ENCODE peak calls at places on chromosomes 5 and 9, in eight cellular contexts. C, A, S, N, Y, Q, B and O are unnamed samples.

GRCh38 chr9:94157408-94157801 is 73.1 kb downstream of the PTPDC1 start:
- DNase-seq in N (no peak), Y (no peak), S (no peak), C (no peak), Q (no peak), B (no peak), A (no peak), O (no peak)

GRCh38 chr5:67166460-67166871 is 30.1 kb downstream of the CD180 start:
- DNase-seq in N (no peak), Y (peak; percentile 70), A (peak; percentile 74), B (no peak), C (no peak), Q (peak; percentile 63), S (no peak), O (peak; percentile 70)

GRCh38 chr9:22208846-22209585 is 199.9 kb upstream of the CDKN2B start:
- DNase-seq in N (no peak), S (no peak), B (no peak), C (no peak), Q (no peak), Y (no peak), A (no peak), O (no peak)

GRCh38 chr5:180643191-180643851 is 6.1 kb downstream of the FLT4 start:
- DNase-seq in N (no peak), S (no peak), B (no peak), Q (no peak), C (no peak), Y (no peak), A (no peak), O (no peak)

GRCh38 chr5:6722015-6722414 is 8.8 kb downstream of the TENT4A start:
- DNase-seq in B (no peak), Q (no peak), S (no peak), A (no peak), N (no peak), Y (no peak), C (no peak), O (no peak)

GRCh38 chr9:95764920-95765319 is 110.6 kb upstream of the ERCC6L2 start:
- DNase-seq in Y (no peak), Q (no peak), C (no peak), B (no peak), S (no peak), N (no peak), A (no peak), O (no peak)

GRCh38 chr5:149473441-149473840 is 77.8 kb downstream of the CSNK1A1 start:
- DNase-seq in B (no peak), S (no peak), N (no peak), Q (no peak), A (no peak), Y (no peak), C (no peak), O (peak; percentile 11)

GRCh38 chr9:136960212-136960937 is 8.3 kb downstream of the LCN12 start:
- DNase-seq in Q (no peak), Y (no peak), N (no peak), B (no peak), A (peak; percentile 44), C (no peak), S (no peak), O (no peak)

GRCh38 chr5:177067491-177067890 is 19.2 kb upstream of the FGFR4 start:
- DNase-seq in Q (no peak), B (no peak), S (no peak), N (no peak), Y (no peak), C (no peak), A (no peak), O (no peak)

GRCh38 chr9:137236238-137236935 is 4.7 kb upstream of the TUBB4B start:
- DNase-seq in Y (peak; percentile 93), C (peak; percentile 92), A (peak; percentile 94), S (no peak), N (peak; percentile 87), Q (peak; percentile 93), B (peak; percentile 72), O (peak; percentile 93)

GRCh38 chr5:59174248-59174844 is 591.5 kb downstream of the RAB3C start:
- DNase-seq in S (no peak), C (no peak), Q (no peak), B (peak; percentile 25), N (peak; percentile 63), A (no peak), Y (no peak), O (no peak)

GRCh38 chr9:93053781-93054331 is 4.6 kb upstream of the SUSD3 start:
- DNase-seq in C (peak; percentile 38), Q (no peak), Y (no peak), S (no peak), N (no peak), B (no peak), A (no peak), O (no peak)

DNA sequence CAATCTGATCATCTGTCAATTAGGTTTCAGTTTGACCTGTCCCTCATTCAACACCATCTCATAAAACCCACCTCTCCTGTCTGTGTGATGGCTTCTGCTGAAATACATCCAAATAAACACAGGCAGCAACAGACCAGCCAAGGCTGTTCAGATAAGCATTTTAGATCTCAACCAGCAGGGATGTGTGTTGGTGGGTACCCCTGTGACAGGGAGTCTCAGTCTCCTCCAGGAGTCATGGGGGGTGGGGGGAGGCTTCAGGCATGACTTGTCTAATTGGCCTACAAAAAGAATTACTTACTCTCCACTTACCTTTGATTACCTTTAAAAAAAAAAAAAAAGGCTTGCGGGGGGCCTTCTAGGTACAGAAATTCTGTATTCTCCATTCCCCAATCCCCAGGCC is 65.9 kb downstream of the ROR2 start:
- DNase-seq in N (no peak), S (no peak), B (no peak), Q (no peak), A (no peak), C (no peak), Y (no peak), O (no peak)
- H3K36me3 ChIP-seq in N (no peaks in the 10 kb centered on the region), S (no peaks in the 10 kb centered on the region), B (no peaks in the 10 kb centered on the region), Q (no peaks in the 10 kb centered on the region), A (no peaks in the 10 kb centered on the region), C (no peaks in the 10 kb centered on the region), Y (peaks cover 7% of the 10 kb centered on the region), O (no peaks in the 10 kb centered on the region)

DNA sequence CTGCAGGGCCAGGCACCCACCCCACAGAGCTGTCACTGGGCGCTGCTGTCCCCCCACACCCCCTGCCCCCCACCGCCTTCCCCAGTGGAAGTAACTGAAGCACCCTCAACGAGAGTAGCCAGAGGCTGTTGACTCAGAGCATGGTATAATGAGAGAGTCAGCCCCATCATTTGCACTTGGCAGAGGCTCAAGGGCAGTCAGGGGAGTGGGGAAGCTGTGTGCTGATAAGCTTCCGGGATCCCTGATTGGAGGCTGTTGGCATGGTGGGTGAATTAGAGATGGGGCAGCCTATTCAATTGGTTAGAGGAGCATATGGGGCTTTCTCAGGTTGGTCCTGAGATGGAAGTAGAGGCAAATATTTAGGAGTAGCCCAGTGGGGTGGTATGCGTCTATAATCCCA is 77.1 kb upstream of the GOLM1 start:
- DNase-seq in Y (no peak), C (no peak), A (no peak), B (no peak), Q (no peak), N (no peak), S (no peak), O (no peak)
- TF ChIP-seq EP300 in Y (no peak), C (no peak), A (no peak), B (no peak), Q (no peak), N (no peak), S (no peak), O (no peak)

GRCh38 chr5:52807723-52808122 is 20.0 kb downstream of the ITGA1 start:
- DNase-seq in C (no peak), A (no peak), Y (no peak), Q (no peak), N (no peak), S (no peak), B (no peak), O (no peak)

GRCh38 chr5:52804978-52805377 is 17.3 kb downstream of the ITGA1 start:
- DNase-seq in B (no peak), S (no peak), Q (no peak), Y (no peak), C (no peak), N (no peak), A (no peak), O (no peak)

GRCh38 chr5:52804359-52804758 is 16.6 kb downstream of the ITGA1 start:
- DNase-seq in A (no peak), N (no peak), B (no peak), S (no peak), Y (no peak), C (no peak), Q (no peak), O (no peak)

GRCh38 chr5:52807037-52807436 is 19.3 kb downstream of the ITGA1 start:
- DNase-seq in Y (no peak), N (no peak), Q (no peak), C (no peak), B (no peak), S (no peak), A (no peak), O (no peak)

GRCh38 chr5:52805614-52806013 is 17.9 kb downstream of the ITGA1 start:
- DNase-seq in Q (no peak), N (no peak), C (no peak), S (no peak), A (no peak), Y (no peak), B (no peak), O (no peak)
- H3K4me1 ChIP-seq in Q (peaks cover 48% of the 10 kb centered on the region), N (peaks cover 65% of the 10 kb centered on the region), C (peaks cover 2% of the 10 kb centered on the region), S (peaks cover 3% of the 10 kb centered on the region), A (peaks cover 65% of the 10 kb centered on the region), Y (peaks cover 74% of the 10 kb centered on the region), B (peaks cover 80% of the 10 kb centered on the region), O (peaks cover 62% of the 10 kb centered on the region)

GRCh38 chr9:121168052-121168451 is 33.6 kb downstream of the RAB14 start:
- DNase-seq in S (no peak), N (no peak), Q (no peak), C (no peak), Y (no peak), A (no peak), B (no peak), O (no peak)

GRCh38 chr9:121169094-121169601 is 32.5 kb downstream of the RAB14 start:
- DNase-seq in Y (no peak), N (peak; percentile 5), Q (no peak), A (peak; percentile 28), S (no peak), B (peak; percentile 16), C (peak; percentile 44), O (no peak)

GRCh38 chr9:121172726-121173487 is 28.8 kb downstream of the RAB14 start:
- DNase-seq in Q (no peak), Y (no peak), S (no peak), A (no peak), N (no peak), B (no peak), C (no peak), O (no peak)

GRCh38 chr9:121173501-121173900 is 28.2 kb downstream of the RAB14 start:
- DNase-seq in A (no peak), S (no peak), Y (no peak), C (no peak), B (no peak), Q (no peak), N (no peak), O (no peak)

DNA sequence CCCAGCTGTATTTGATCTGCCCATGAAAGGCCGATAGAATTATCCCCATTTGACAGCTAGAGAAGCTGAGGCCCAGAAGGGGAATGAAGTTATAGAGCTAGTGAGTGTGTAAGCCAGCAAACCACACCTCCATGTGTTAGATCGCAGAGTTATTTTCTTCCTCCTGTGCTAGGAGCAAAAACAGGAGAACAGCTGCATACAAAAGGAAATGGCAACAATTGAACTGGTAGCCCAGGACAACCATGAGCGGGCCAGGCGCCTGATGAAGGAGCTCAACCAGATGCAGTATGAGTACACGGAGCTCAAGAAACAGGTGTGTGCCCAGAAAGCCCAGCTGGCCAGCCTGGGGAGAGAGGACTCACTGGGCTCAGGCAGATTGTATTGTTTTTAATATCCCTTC is 30.4 kb downstream of the RAB14 start:
- DNase-seq in C (no peak), Q (no peak), S (no peak), N (no peak), B (no peak), Y (no peak), A (no peak), O (no peak)
- H3K36me3 ChIP-seq in C (no peaks in the 10 kb centered on the region), Q (peaks cover 99% of the 10 kb centered on the region), S (peaks cover 51% of the 10 kb centered on the region), N (peaks cover 40% of the 10 kb centered on the region), B (no peaks in the 10 kb centered on the region), Y (peaks cover 76% of the 10 kb centered on the region), A (peaks cover 34% of the 10 kb centered on the region), O (no peaks in the 10 kb centered on the region)